ENCODE peak calls at places on chromosome 16, in four cellular contexts. A, T, H and L are unnamed samples.

GRCh38 chr16:2452650-2453049 is 7.3 kb upstream of the TEDC2 start:
- DNase-seq in A (no peak), T (no peak), H (no peak), L (no peak)

GRCh38 chr16:85152414-85153030 is 40.2 kb upstream of the CIBAR2 start:
- DNase-seq in A (no peak), T (no peak), H (no peak), L (no peak)

GRCh38 chr16:65336169-65336568 is 214.3 kb upstream of the CDH11 start:
- DNase-seq in A (no peak), T (no peak), H (no peak), L (no peak)

GRCh38 chr16:22641030-22641671 is 130.5 kb downstream of the NPIPB5 start:
- DNase-seq in A (no peak), T (no peak), H (peak), L (no peak)

GRCh38 chr16:47634126-47634525 is 173.0 kb downstream of the PHKB start:
- DNase-seq in A (no peak), T (no peak), H (no peak), L (no peak)

GRCh38 chr16:71467810-71468209 is 5.8 kb upstream of the ZNF23 start:
- DNase-seq in A (no peak), T (peak), H (peak), L (no peak)

GRCh38 chr16:27429981-27430441 is 28.0 kb downstream of the IL21R start:
- DNase-seq in A (no peak), T (peak), H (no peak), L (peak)

GRCh38 chr16:76157629-76158028 is 119.6 kb upstream of the CNTNAP4 start:
- DNase-seq in A (no peak), T (no peak), H (no peak), L (no peak)

GRCh38 chr16:20844588-20844987 is 38.3 kb downstream of the REXO5 start:
- DNase-seq in A (no peak), T (no peak), H (no peak), L (no peak)

GRCh38 chr16:67847064-67847861 is at the start of gene CENPT:
- DNase-seq in A (peak), T (no peak), H (peak), L (no peak)
- TF ChIP-seq CTCF in A (no peak), T (no peak), H (no peak), L (peak)

DNA sequence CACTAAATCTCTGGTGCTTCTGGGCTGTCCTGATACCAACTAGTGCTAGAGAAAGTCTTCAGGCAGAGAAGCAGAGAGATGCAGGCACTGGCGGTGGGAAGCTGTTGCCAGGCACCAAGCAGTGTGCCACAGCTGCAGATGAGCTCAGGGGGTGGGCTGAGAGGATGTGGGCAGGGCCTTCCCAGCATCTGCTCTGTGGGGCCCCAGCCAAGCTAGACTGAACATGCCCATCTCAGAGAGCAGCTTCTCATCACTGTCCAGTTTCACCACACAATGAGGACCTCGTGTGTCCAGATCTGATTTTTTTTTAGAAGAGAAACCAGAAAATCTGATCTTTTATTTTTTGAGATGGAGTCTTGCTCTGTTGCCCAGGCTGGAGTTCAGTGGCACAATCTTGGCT is 17.1 kb downstream of the PSKH1 start:
- DNase-seq in A (no peak), T (no peak), H (no peak), L (no peak)
- TF ChIP-seq CTCF in A (no peak), T (no peak), H (no peak), L (no peak)

GRCh38 chr16:80503144-80503543 is 37.6 kb upstream of the DYNLRB2 start:
- DNase-seq in A (no peak), T (no peak), H (no peak), L (no peak)

GRCh38 chr16:80500116-80500859 is 40.5 kb upstream of the DYNLRB2 start:
- DNase-seq in A (no peak), T (no peak), H (no peak), L (no peak)
- TF ChIP-seq CTCF in A (no peak), T (no peak), H (no peak), L (no peak)

DNA sequence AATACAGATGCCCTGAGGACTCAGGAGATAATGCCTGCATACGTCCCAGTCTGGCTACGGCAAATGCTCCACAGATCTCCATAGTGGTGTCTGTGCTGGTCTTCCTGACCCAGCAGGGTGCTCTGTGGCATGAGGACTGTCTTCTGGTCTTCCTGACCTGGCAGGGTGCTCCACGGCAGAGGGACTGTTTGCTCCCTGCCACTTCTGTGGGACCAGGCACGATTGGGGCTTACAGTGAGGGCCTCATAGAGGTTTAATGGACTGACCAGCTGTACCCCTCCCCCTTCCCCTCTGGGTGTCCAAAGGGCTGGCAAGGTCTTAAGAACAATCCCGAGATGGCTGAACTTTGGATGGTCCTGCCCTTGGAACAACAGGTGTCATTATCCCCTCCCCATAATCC is 123.1 kb downstream of the C16orf78 start:
- DNase-seq in A (no peak), T (no peak), H (no peak), L (peak)
- TF ChIP-seq CTCF in A (no peak), T (no peak), H (no peak), L (no peak)

GRCh38 chr16:17432902-17433576 is 37.7 kb downstream of the XYLT1 start:
- DNase-seq in A (no peak), T (no peak), H (no peak), L (no peak)

GRCh38 chr16:17433577-17433960 is 37.2 kb downstream of the XYLT1 start:
- DNase-seq in A (no peak), T (no peak), H (no peak), L (no peak)

GRCh38 chr16:17434006-17434405 is 36.8 kb downstream of the XYLT1 start:
- DNase-seq in A (no peak), T (no peak), H (peak), L (no peak)

GRCh38 chr16:17431012-17431411 is 39.7 kb downstream of the XYLT1 start:
- DNase-seq in A (no peak), T (no peak), H (no peak), L (no peak)

GRCh38 chr16:17431904-17432625 is 38.7 kb downstream of the XYLT1 start:
- DNase-seq in A (no peak), T (no peak), H (peak), L (no peak)
- TF ChIP-seq CTCF in A (no peak), T (no peak), H (no peak), L (peak)

GRCh38 chr16:74035816-74036215 is 260.8 kb upstream of the PSMD7 start:
- DNase-seq in A (no peak), T (no peak), H (peak), L (no peak)

GRCh38 chr16:74031551-74031950 is 265.1 kb upstream of the PSMD7 start:
- DNase-seq in A (no peak), T (no peak), H (no peak), L (no peak)

GRCh38 chr16:74030000-74030399 is 266.6 kb upstream of the PSMD7 start:
- DNase-seq in A (no peak), T (no peak), H (no peak), L (no peak)

GRCh38 chr16:74029122-74029805 is 267.4 kb upstream of the PSMD7 start:
- DNase-seq in A (no peak), T (no peak), H (no peak), L (no peak)

DNA sequence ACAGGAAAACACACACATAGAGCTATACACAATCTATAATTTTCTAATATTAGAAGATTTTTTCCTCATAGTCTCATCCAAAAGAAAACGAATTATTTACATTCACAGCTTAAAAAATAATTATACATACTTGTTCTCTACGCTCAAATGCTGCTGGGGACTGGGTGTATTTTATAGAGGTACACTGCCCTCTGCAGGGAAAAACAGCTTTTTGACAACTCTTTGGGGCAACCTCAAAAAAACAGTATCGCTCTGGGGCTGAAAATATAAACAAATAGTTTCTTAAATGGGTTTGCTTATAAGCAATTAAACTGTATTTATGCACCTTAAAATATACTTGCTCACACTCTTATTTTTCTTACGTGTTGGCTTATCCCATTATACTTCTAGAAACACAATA is 261.8 kb upstream of the PSMD7 start:
- DNase-seq in A (no peak), T (no peak), H (peak), L (no peak)
- TF ChIP-seq CTCF in A (peak), T (no peak), H (peak), L (peak)

GRCh38 chr16:88515405-88515804 is 54.8 kb upstream of the ZC3H18 start:
- DNase-seq in A (no peak), T (no peak), H (no peak), L (no peak)

GRCh38 chr16:88519240-88519639 is 51.0 kb upstream of the ZC3H18 start:
- DNase-seq in A (no peak), T (no peak), H (no peak), L (no peak)

GRCh38 chr16:88515925-88516324 is 54.3 kb upstream of the ZC3H18 start:
- DNase-seq in A (no peak), T (no peak), H (no peak), L (no peak)

GRCh38 chr16:88514526-88514925 is 55.7 kb upstream of the ZC3H18 start:
- DNase-seq in A (no peak), T (no peak), H (no peak), L (no peak)

DNA sequence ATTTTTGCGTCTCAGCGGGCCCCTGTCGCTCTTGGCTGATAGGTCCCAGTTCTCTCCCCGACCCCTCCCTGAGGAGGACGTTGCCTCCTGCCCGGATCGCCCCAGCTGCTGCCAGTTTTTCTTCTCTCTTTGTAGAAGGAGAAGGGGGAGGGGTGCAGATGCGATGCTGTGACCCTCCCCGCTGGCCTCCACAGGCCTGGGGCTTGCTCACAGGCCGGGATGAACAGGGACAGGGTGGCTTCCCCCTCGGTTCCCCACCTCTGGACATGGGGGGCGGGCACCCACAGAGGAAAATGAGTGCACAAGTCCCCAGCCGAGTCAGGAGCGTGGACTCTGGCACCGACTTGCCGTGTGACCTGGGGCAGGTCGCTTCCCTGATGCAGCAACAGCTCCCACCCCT is 53.5 kb upstream of the ZC3H18 start:
- DNase-seq in A (no peak), T (no peak), H (no peak), L (no peak)
- TF ChIP-seq CTCF in A (no peak), T (no peak), H (no peak), L (no peak)

GRCh38 chr16:78363843-78364242 is 264.4 kb downstream of the WWOX start:
- DNase-seq in A (no peak), T (no peak), H (no peak), L (no peak)
- TF ChIP-seq CTCF in A (no peak), T (no peak), H (no peak), L (no peak)